ENCODE peak calls at places on chromosomes 5 and 9, in nine cellular contexts. J is endothelial cell, W is GM12865, B is epithelial cell of esophagus, K is spleen, O is BE2C, P is NB4, E is OCI-LY7, U is mammary epithelial cell. M is an unnamed sample.

GRCh38 chr5:122030251-122030650 is 47.8 kb downstream of the LOX start:
- DNase-seq in J (no peak), W (no peak), B (no peak), K (no peak), O (no peak), P (no peak), E (no peak), U (no peak), M (no peak)

GRCh38 chr9:72924116-72924790 is 28.6 kb downstream of the ALDH1A1 start:
- DNase-seq in J (no peak), W (no peak), B (peak; percentile 48), K (no peak), O (no peak), P (no peak), E (no peak), U (peak; percentile 24), M (no peak)

GRCh38 chr5:38845555-38846378 is at the start of gene OSMR:
- DNase-seq in J (peak; percentile 73), W (no peak), B (peak; percentile 99), K (peak; percentile 90), O (no peak), P (peak; percentile 26), E (no peak), U (peak; percentile 98), M (no peak)

GRCh38 chr9:121141706-121142105 is 60.0 kb downstream of the RAB14 start:
- DNase-seq in J (no peak), W (no peak), B (no peak), K (no peak), O (no peak), P (no peak), E (no peak), U (no peak), M (no peak)

GRCh38 chr9:133981958-133982681 is 10.0 kb downstream of the VAV2 start:
- DNase-seq in J (no peak), W (no peak), B (no peak), K (peak; percentile 72), O (peak; percentile 65), P (no peak), E (no peak), U (no peak), M (no peak)

GRCh38 chr5:153891394-153891793 is 147.3 kb downstream of the FAM114A2 start:
- DNase-seq in J (no peak), W (peak; percentile 16), B (no peak), K (no peak), O (no peak), P (no peak), E (no peak), U (peak; percentile 12), M (no peak)

GRCh38 chr5:149471406-149472183 is 79.6 kb downstream of the CSNK1A1 start:
- DNase-seq in J (no peak), W (no peak), B (peak; percentile 86), K (no peak), O (no peak), P (no peak), E (no peak), U (peak; percentile 45), M (no peak)

GRCh38 chr5:111984044-111984443 is 227.1 kb upstream of the NREP start:
- DNase-seq in J (no peak), W (peak; percentile 42), B (peak; percentile 34), K (no peak), O (no peak), P (peak; percentile 40), E (no peak), U (peak; percentile 50), M (peak; percentile 32)

GRCh38 chr5:41794478-41794877 is 75.7 kb downstream of the OXCT1 start:
- DNase-seq in J (no peak), W (no peak), B (peak; percentile 90), K (no peak), O (peak; percentile 39), P (no peak), E (no peak), U (peak; percentile 77), M (no peak)

GRCh38 chr5:37638897-37639296 is 200.9 kb downstream of the GDNF start:
- DNase-seq in J (no peak), W (no peak), B (no peak), K (no peak), O (no peak), P (no peak), E (no peak), U (no peak), M (no peak)

GRCh38 chr5:68329554-68329953 is 114.0 kb downstream of the PIK3R1 start:
- DNase-seq in J (no peak), W (no peak), B (no peak), K (no peak), O (no peak), P (peak; percentile 55), E (no peak), U (no peak), M (no peak)

GRCh38 chr5:115072266-115073056 is 97.2 kb downstream of the TRIM36 start:
- DNase-seq in J (no peak), W (no peak), B (peak; percentile 33), K (no peak), O (no peak), P (no peak), E (peak; percentile 13), U (no peak), M (no peak)

GRCh38 chr9:36142510-36143161 is 6.1 kb downstream of the GLIPR2 start:
- DNase-seq in J (no peak), W (no peak), B (no peak), K (peak; percentile 84), O (no peak), P (peak; percentile 51), E (no peak), U (no peak), M (peak; percentile 43)

GRCh38 chr5:74622122-74622521 is 18.4 kb downstream of the ENC1 start:
- DNase-seq in J (no peak), W (peak; percentile 53), B (peak; percentile 63), K (no peak), O (no peak), P (no peak), E (no peak), U (peak; percentile 70), M (peak; percentile 15)

GRCh38 chr9:117718701-117719100 is 14.5 kb downstream of the TLR4 start:
- DNase-seq in J (no peak), W (no peak), B (no peak), K (no peak), O (no peak), P (peak; percentile 54), E (no peak), U (no peak), M (no peak)

GRCh38 chr5:79111960-79112702 is 522 bp downstream of the BHMT start:
- DNase-seq in J (no peak), W (no peak), B (no peak), K (no peak), O (no peak), P (no peak), E (no peak), U (no peak), M (no peak)
- TF ChIP-seq CTCF in J (no peak), W (no peak), B (no peak), K (no peak), O (no peak), P (no peak), E (no peak), U (no peak), M (no peak)

DNA sequence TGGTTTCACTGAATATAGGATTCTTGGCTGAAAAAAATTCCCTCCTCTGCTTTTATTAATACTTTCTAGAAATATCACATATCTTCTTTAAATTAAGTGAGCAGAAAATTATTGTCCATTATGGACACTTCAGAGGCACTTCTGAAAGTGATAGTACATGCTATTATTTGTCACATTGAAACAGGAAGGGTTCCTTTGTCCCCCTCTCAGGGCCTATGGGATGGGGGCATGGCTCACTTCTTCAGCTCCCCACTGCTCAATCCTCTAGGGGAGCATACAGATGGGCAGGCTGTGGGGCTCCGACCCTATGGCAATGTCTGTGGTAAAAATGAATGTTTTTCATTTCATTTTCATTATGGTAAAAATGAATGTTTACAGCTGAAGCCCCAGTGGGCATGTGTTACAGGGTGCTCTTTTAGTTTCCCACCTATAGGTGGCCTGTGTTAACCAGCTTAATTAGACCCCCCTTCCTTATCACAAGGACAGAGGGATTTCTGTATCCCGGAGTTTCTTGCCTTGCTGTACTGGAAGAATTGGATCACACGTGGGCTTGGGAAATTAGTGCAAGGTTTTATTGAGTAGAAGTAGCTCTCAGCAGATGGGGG is 1225.2 kb downstream of the PTPRD start:
- DNase-seq in J (no peak), W (no peak), B (no peak), K (no peak), O (no peak), P (no peak), E (no peak), U (no peak), M (no peak)
- TF ChIP-seq CTCF in J (peak; percentile 43), W (no peak), B (no peak), K (no peak), O (no peak), P (peak; percentile 25), E (peak; percentile 36), U (no peak), M (no peak)

DNA sequence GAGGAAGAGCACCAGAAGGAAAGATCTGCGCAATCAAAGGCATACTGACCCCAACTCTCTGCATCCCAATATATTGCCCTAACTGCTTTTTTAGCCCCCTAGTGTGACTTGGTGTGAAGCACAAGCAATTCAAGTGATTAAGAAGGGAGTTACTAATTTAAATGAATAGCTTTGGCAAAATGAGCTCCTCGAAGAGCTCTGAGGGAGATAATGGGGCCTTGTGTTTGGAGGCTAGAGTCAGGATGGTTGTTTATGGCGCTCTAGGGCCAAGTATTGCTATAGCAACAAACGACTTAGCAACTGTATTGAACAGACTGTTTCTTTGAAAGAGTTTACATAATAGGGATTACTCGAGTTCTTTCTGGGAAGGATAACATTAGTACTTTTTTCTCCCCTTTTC is 11.5 kb upstream of the C5orf58 start:
- DNase-seq in J (no peak), W (no peak), B (no peak), K (no peak), O (no peak), P (peak; percentile 23), E (no peak), U (no peak), M (no peak)
- TF ChIP-seq CTCF in J (no peak), W (no peak), B (no peak), K (no peak), O (no peak), P (peak; percentile 14), E (peak; percentile 15), U (no peak), M (no peak)

GRCh38 chr9:130327070-130327780 is 61.7 kb downstream of the HMCN2 start:
- DNase-seq in J (peak; percentile 60), W (no peak), B (no peak), K (no peak), O (peak; percentile 74), P (peak; percentile 51), E (no peak), U (no peak), M (no peak)
- TF ChIP-seq CTCF in J (peak; percentile 48), W (peak; percentile 34), B (peak; percentile 23), K (no peak), O (peak; percentile 74), P (peak; percentile 67), E (peak; percentile 49), U (peak; percentile 8), M (no peak)